ENCODE peak calls at places on chromosomes 1 and 21, in five cellular contexts. G is iris pigment epithelial cell, A is COR-L47, E is LoVo, S is uterus. I is an unnamed sample.

GRCh38 chr21:14947613-14948160 is 117.1 kb downstream of the NRIP1 start:
- DNase-seq in S (no peak), E (no peak), A (peak), G (no peak), I (no peak)

GRCh38 chr1:222276062-222276461 is 271.8 kb downstream of the HHIPL2 start:
- DNase-seq in G (no peak), A (peak), E (no peak), S (no peak), I (no peak)

GRCh38 chr1:64572222-64572900 is 102.4 kb downstream of the CACHD1 start:
- DNase-seq in E (no peak), S (no peak), G (no peak), A (no peak), I (no peak)

GRCh38 chr21:28833181-28833580 is 159.5 kb downstream of the LTN1 start:
- DNase-seq in S (no peak), G (no peak), E (peak), A (no peak), I (no peak)

GRCh38 chr1:221327954-221328353 is 413.9 kb downstream of the DUSP10 start:
- DNase-seq in S (no peak), E (no peak), G (no peak), A (peak), I (no peak)

GRCh38 chr1:44817307-44817706 is 9.0 kb downstream of the BTBD19 start:
- DNase-seq in G (no peak), S (no peak), E (no peak), A (no peak), I (no peak)

GRCh38 chr1:38061883-38062328 is 15.3 kb upstream of the POU3F1 start:
- DNase-seq in S (no peak), G (no peak), E (no peak), A (no peak), I (no peak)

GRCh38 chr1:95309031-95309459 is 75.0 kb downstream of the RWDD3 start:
- DNase-seq in S (no peak), E (no peak), G (peak), A (peak), I (no peak)

GRCh38 chr1:40634901-40635655 is 30.4 kb downstream of the RIMS3 start:
- DNase-seq in E (no peak), G (peak), A (no peak), S (no peak), I (no peak)

GRCh38 chr21:33666153-33666552 is 23.9 kb downstream of the ITSN1 start:
- DNase-seq in G (peak), E (no peak), S (no peak), A (no peak), I (no peak)

GRCh38 chr1:84190455-84190854 is 46.4 kb downstream of the PRKACB start:
- DNase-seq in E (no peak), A (no peak), S (no peak), G (no peak), I (no peak)

GRCh38 chr1:114832057-114832456 is 22.6 kb upstream of the SYCP1 start:
- DNase-seq in S (no peak), A (no peak), E (no peak), G (no peak), I (no peak)

GRCh38 chr1:197140123-197140522 is 6.3 kb downstream of the ASPM start:
- DNase-seq in S (no peak), E (no peak), A (no peak), G (peak), I (no peak)

GRCh38 chr1:11960710-11961109 is 19.5 kb upstream of the MFN2 start:
- DNase-seq in S (no peak), A (no peak), G (no peak), E (no peak), I (no peak)

GRCh38 chr1:229199892-229200291 is 71.0 kb upstream of the RAB4A start:
- DNase-seq in E (peak), S (no peak), G (peak), A (no peak), I (no peak)

GRCh38 chr1:103069201-103069600 is 39.1 kb downstream of the COL11A1 start:
- DNase-seq in G (no peak), A (no peak), S (no peak), E (no peak), I (no peak)

GRCh38 chr1:32876341-32877210 is 5.9 kb upstream of the FNDC5 start:
- DNase-seq in S (no peak), G (peak), A (no peak), E (peak), I (peak)

GRCh38 chr1:170530972-170531757 is 801 bp upstream of the GORAB start:
- DNase-seq in E (no peak), G (no peak), S (peak), A (no peak), I (no peak)

GRCh38 chr21:38908537-38908936 is 102.8 kb downstream of the ETS2 start:
- DNase-seq in G (no peak), S (no peak), E (no peak), A (no peak), I (no peak)

GRCh38 chr1:222914861-222915632 is 100.2 kb downstream of the DISP1 start:
- DNase-seq in E (no peak), A (no peak), S (no peak), G (peak), I (no peak)

GRCh38 chr1:106910798-106911197 is 145.7 kb upstream of the PRMT6 start:
- DNase-seq in G (no peak), S (no peak), A (no peak), E (no peak), I (no peak)

GRCh38 chr21:34890724-34891609 is 158.1 kb downstream of the RUNX1 start:
- DNase-seq in E (no peak), S (no peak), G (peak), A (no peak), I (no peak)

GRCh38 chr1:85585845-85586244 is 5.3 kb downstream of the CCN1 start:
- DNase-seq in E (no peak), A (no peak), S (peak), G (peak), I (no peak)

GRCh38 chr1:93576346-93576745 is 105.3 kb downstream of the BCAR3 start:
- DNase-seq in A (peak), E (no peak), G (no peak), S (no peak), I (no peak)

GRCh38 chr1:208162903-208163302 is 81.3 kb downstream of the PLXNA2 start:
- DNase-seq in S (no peak), G (no peak), A (no peak), E (no peak), I (no peak)

GRCh38 chr1:66999640-67000400 is 54.1 kb downstream of the SLC35D1 start:
- DNase-seq in S (no peak), A (no peak), E (no peak), G (peak), I (no peak)

GRCh38 chr1:22204989-22205913 is 62.4 kb upstream of the WNT4 start:
- DNase-seq in S (no peak), A (no peak), E (no peak), G (no peak), I (no peak)

GRCh38 chr1:19073311-19074186 is 117.1 kb upstream of the IFFO2 start:
- DNase-seq in G (no peak), A (no peak), E (no peak), S (no peak), I (no peak)

GRCh38 chr1:109796484-109797305 is 33.0 kb upstream of the EPS8L3 start:
- DNase-seq in G (peak), E (no peak), S (peak), A (no peak), I (no peak)

GRCh38 chr1:16434501-16434900 is 2.7 kb downstream of the SPATA21 start:
- DNase-seq in S (no peak), A (no peak), G (peak), E (no peak), I (no peak)

GRCh38 chr1:32142446-32143301 is 34.8 kb downstream of the KPNA6 start:
- DNase-seq in A (peak), E (no peak), S (peak), G (peak), I (no peak)

GRCh38 chr1:156492591-156493080 is 7.9 kb downstream of the MEF2D start:
- DNase-seq in E (no peak), S (no peak), A (no peak), G (no peak), I (no peak)

GRCh38 chr1:54794401-54795099 is 6.6 kb downstream of the TTC22 start:
- DNase-seq in S (no peak), G (no peak), A (no peak), E (peak), I (no peak)